ENCODE peak calls at places on chromosomes 16 and 17, in five cellular contexts. O is endothelial cell of umbilical vein; T is naive thymus-derived CD4-positive, alpha-beta T cell; V is fibroblast of lung; D is pancreas. H is an unnamed sample. For H3K36me3 and H3K27me3, the result is how much of the 10 kb centered on the place peaks cover.

GRCh38 chr16:88427376-88427775 is 25.7 kb upstream of the ZFPM1 start:
- DNase-seq in O (no peak), T (no peak), V (no peak), D (no peak), H (no peak)

GRCh38 chr16:83599789-83600462 is 207.9 kb upstream of the HSBP1 start:
- DNase-seq in O (no peak), T (no peak), V (no peak), D (no peak), H (peak)

GRCh38 chr17:77906377-77906871 is 52.1 kb upstream of the TNRC6C start:
- DNase-seq in O (no peak), T (no peak), V (no peak), D (no peak), H (no peak)

GRCh38 chr16:3642397-3643094 is 11.9 kb upstream of the DNASE1 start:
- DNase-seq in O (peak), T (no peak), V (no peak), D (no peak), H (peak)

GRCh38 chr17:16322636-16323035 is 30.6 kb downstream of the CENPV start:
- DNase-seq in O (no peak), T (no peak), V (peak), D (no peak), H (no peak)

GRCh38 chr16:11100239-11100750 is 155.7 kb downstream of the SOCS1 start:
- DNase-seq in O (peak), T (no peak), V (peak), D (no peak), H (peak)

GRCh38 chr17:83099570-83100181 is 20.3 kb downstream of the METRNL start:
- DNase-seq in O (no peak), T (no peak), V (peak), D (peak), H (no peak)

GRCh38 chr17:47717261-47717697 is 15.8 kb upstream of the TBX21 start:
- DNase-seq in O (no peak), T (no peak), V (no peak), D (no peak), H (no peak)

GRCh38 chr17:66447159-66447558 is 144.7 kb downstream of the PRKCA start:
- DNase-seq in O (no peak), T (no peak), V (no peak), D (no peak), H (no peak)

GRCh38 chr17:77373298-77374169 is 232.8 kb downstream of the SEC14L1 start:
- DNase-seq in O (no peak), T (peak), V (no peak), D (no peak), H (no peak)

GRCh38 chr17:61362852-61363600 is 36.6 kb upstream of the TBX2 start:
- DNase-seq in O (no peak), T (no peak), V (no peak), D (no peak), H (no peak)

GRCh38 chr16:15854061-15854460 is 2.8 kb downstream of the MYH11 start:
- DNase-seq in O (no peak), T (no peak), V (no peak), D (no peak), H (no peak)

GRCh38 chr16:75138636-75139035 is 9.7 kb upstream of the ZFP1 start:
- DNase-seq in O (no peak), T (no peak), V (no peak), D (no peak), H (no peak)

GRCh38 chr17:50129946-50130777 is at the start of gene SAMD14:
- DNase-seq in O (peak), T (no peak), V (no peak), D (no peak), H (no peak)

GRCh38 chr16:67528870-67529638 is 425 bp downstream of the RIPOR1 start:
- DNase-seq in O (peak), T (no peak), V (peak), D (no peak), H (no peak)

GRCh38 chr17:42203354-42203753 is 9.1 kb upstream of the GHDC start:
- DNase-seq in O (no peak), T (no peak), V (no peak), D (no peak), H (peak)

GRCh38 chr17:43840814-43841213 is 6.2 kb upstream of the CD300LG start:
- DNase-seq in O (peak), T (no peak), V (peak), D (no peak), H (no peak)

GRCh38 chr16:12146966-12147365 is 170.4 kb downstream of the SNX29 start:
- DNase-seq in O (no peak), T (no peak), V (no peak), D (no peak), H (no peak)

GRCh38 chr16:31253642-31254045 is 6.1 kb upstream of the ITGAM start:
- DNase-seq in O (no peak), T (no peak), V (no peak), D (no peak), H (peak)

GRCh38 chr16:7650446-7650845 is 317.8 kb downstream of the RBFOX1 start:
- DNase-seq in O (no peak), T (no peak), V (no peak), D (no peak), H (no peak)

GRCh38 chr16:72554935-72555334 is 383.0 kb upstream of the PMFBP1 start:
- DNase-seq in O (no peak), T (no peak), V (no peak), D (no peak), H (no peak)

GRCh38 chr16:11973065-11973464 is 3.5 kb upstream of the SNX29 start:
- DNase-seq in O (no peak), T (no peak), V (no peak), D (no peak), H (no peak)

GRCh38 chr17:7742729-7743128 is 25.2 kb downstream of the DNAH2 start:
- DNase-seq in O (no peak), T (no peak), V (no peak), D (no peak), H (no peak)

GRCh38 chr17:71107136-71107535 is 937.8 kb downstream of the KCNJ2 start:
- DNase-seq in O (no peak), T (no peak), V (no peak), D (no peak), H (no peak)

GRCh38 chr17:49379926-49380325 is 17.9 kb upstream of the ZNF652 start:
- DNase-seq in O (no peak), T (no peak), V (no peak), D (no peak), H (no peak)

GRCh38 chr16:5928476-5929055 is 831.0 kb upstream of the EEF2KMT start:
- DNase-seq in O (no peak), T (no peak), V (no peak), D (no peak), H (no peak)

GRCh38 chr17:66494023-66494803 is 191.8 kb downstream of the PRKCA start:
- DNase-seq in O (peak), T (peak), V (peak), D (no peak), H (no peak)

GRCh38 chr17:57818066-57818465 is 31.8 kb downstream of the MRPS23 start:
- DNase-seq in O (no peak), T (no peak), V (no peak), D (no peak), H (no peak)

GRCh38 chr16:47907109-47907508 is 248.7 kb downstream of the ABCC12 start:
- DNase-seq in O (no peak), T (no peak), V (no peak), D (no peak), H (no peak)

GRCh38 chr17:47816111-47816735 is 5.4 kb downstream of the OSBPL7 start:
- DNase-seq in O (no peak), T (no peak), V (no peak), D (no peak), H (no peak)

GRCh38 chr16:63787014-63787413 is 1334.8 kb downstream of the CDH11 start:
- DNase-seq in O (no peak), T (no peak), V (peak), D (no peak), H (no peak)

GRCh38 chr17:56543280-56543679 is 50.2 kb upstream of the NOG start:
- DNase-seq in O (no peak), T (no peak), V (no peak), D (no peak), H (no peak)

GRCh38 chr17:82596837-82597672 is 51.2 kb downstream of the WDR45B start:
- DNase-seq in O (no peak), T (no peak), V (no peak), D (no peak), H (no peak)

GRCh38 chr16:73147958-73148357 is 100.0 kb upstream of the ZFHX3 start:
- DNase-seq in O (no peak), T (no peak), V (no peak), D (no peak), H (no peak)

GRCh38 chr16:19075511-19075910 is 8.1 kb downstream of the COQ7 start:
- DNase-seq in O (no peak), T (no peak), V (no peak), D (no peak), H (no peak)

GRCh38 chr16:19073344-19073743 is 5.9 kb downstream of the COQ7 start:
- DNase-seq in O (no peak), T (no peak), V (no peak), D (no peak), H (no peak)

GRCh38 chr16:19077879-19078278 is 10.5 kb downstream of the COQ7 start:
- DNase-seq in O (no peak), T (no peak), V (no peak), D (no peak), H (no peak)

GRCh38 chr16:19071811-19072777 is 4.7 kb downstream of the COQ7 start:
- DNase-seq in O (peak), T (peak), V (peak), D (peak), H (peak)

GRCh38 chr16:19073863-19074262 is 6.4 kb downstream of the COQ7 start:
- DNase-seq in O (no peak), T (no peak), V (no peak), D (no peak), H (no peak)
- H3K36me3 ChIP-seq in O (under half), T (under half), V (under half), D (under half), H (under half)

GRCh38 chr17:45896803-45897693 is 2.7 kb downstream of the MAPT start:
- DNase-seq in O (no peak), T (no peak), V (no peak), D (no peak), H (no peak)

GRCh38 chr17:45894022-45894784 is at the start of gene MAPT:
- DNase-seq in O (peak), T (peak), V (peak), D (peak), H (peak)

GRCh38 chr17:45893725-45894021 is 681 bp upstream of the MAPT start:
- DNase-seq in O (no peak), T (no peak), V (no peak), D (no peak), H (no peak)

GRCh38 chr17:45895304-45895968 is 1.1 kb downstream of the MAPT start:
- DNase-seq in O (peak), T (peak), V (peak), D (no peak), H (no peak)

GRCh38 chr17:45895969-45896793 is 1.8 kb downstream of the MAPT start:
- DNase-seq in O (no peak), T (no peak), V (no peak), D (no peak), H (no peak)
- H3K27me3 ChIP-seq in O (under half), T (under half), V (under half), D (under half), H (under half)

GRCh38 chr16:19715566-19715965 is 2.5 kb downstream of the KNOP1 start:
- DNase-seq in O (no peak), T (no peak), V (no peak), D (no peak), H (no peak)

GRCh38 chr16:19711643-19712042 is 6.4 kb downstream of the KNOP1 start:
- DNase-seq in O (no peak), T (no peak), V (no peak), D (no peak), H (no peak)

GRCh38 chr16:19716183-19716582 is 1.8 kb downstream of the KNOP1 start:
- DNase-seq in O (no peak), T (no peak), V (no peak), D (no peak), H (peak)

GRCh38 chr16:19712418-19713058 is 5.5 kb downstream of the KNOP1 start:
- DNase-seq in O (no peak), T (no peak), V (no peak), D (no peak), H (no peak)

GRCh38 chr16:19713697-19714096 is 4.3 kb downstream of the KNOP1 start:
- DNase-seq in O (no peak), T (no peak), V (no peak), D (no peak), H (no peak)
- H3K36me3 ChIP-seq in O (under half), T (half or more), V (under half), D (under half), H (under half)

GRCh38 chr17:37742114-37742761 is 2.6 kb downstream of the HNF1B start:
- DNase-seq in O (peak), T (peak), V (peak), D (no peak), H (peak)
- H3K27me3 ChIP-seq in O (half or more), T (under half), V (half or more), D (under half), H (under half)

DNA sequence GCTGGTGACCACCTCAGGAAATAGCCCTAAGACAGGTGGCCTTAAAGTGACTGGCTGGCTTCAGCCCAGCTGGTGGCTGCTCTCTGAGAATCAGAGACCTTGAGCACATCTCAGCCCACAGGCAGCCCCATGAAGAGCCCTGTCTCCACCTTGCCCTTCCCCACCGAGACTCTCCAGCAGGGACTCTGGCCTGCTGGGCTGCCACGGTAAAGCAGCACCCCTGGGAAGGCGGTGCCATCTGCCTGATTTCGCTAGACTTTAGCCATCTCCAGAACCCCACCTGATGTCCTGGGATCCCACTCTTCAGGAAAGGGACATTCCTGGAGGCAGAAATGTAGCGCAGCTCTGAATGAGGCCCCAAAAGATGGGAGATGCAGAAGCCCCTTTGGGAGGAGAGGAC is 45.2 kb upstream of the LGALS9 start:
- DNase-seq in O (no peak), T (no peak), V (no peak), D (no peak), H (no peak)
- H3K36me3 ChIP-seq in O (under half), T (under half), V (under half), D (under half), H (under half)

DNA sequence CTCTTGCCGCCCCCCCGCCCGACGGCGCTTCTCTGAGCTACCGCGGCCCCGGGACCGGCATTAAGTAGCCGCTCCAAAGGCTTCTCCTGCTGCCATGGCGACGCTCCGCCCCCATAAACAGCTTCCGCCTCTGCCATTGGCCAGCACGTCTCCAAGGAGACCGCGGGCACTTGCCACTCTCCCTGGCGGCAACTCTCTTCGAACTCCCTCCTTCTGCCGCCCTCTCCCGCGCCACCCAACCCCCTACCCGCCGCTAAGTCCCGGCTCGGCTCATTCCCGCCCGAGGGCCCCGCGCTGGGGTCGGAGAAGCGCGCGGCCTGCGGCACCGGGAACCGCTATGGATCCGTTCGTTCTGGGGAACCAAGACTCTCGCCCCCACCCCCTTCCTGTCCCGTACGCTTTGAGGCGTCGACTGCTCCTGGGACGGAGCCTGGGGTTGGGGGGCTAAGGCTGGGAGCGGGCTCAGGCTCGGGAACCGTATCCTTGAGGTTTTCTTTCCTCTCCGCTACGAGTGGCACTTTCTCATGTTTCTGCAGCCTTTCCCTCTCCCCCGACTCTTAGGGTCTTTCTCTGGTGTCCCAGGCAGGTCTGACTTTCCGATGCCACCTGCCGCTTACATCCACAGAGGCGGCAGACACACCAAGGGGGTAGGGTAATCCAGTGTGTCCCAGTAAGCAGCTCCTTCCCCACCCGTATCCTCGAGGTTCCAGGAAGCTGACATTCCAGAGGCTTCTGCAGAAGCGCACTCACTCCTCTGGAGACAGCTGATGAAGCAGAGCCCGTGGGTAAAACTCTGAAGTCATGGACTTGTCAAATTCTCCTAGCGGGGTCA is at the start of gene FOXJ1:
- DNase-seq in O (peak), T (peak), V (peak), D (peak), H (peak)
- H3K27me3 ChIP-seq in O (under half), T (under half), V (under half), D (under half), H (under half)

GRCh38 chr17:80284631-80285030 is 24.0 kb downstream of the RNF213 start:
- DNase-seq in O (no peak), T (no peak), V (no peak), D (no peak), H (no peak)
- H3K36me3 ChIP-seq in O (under half), T (half or more), V (under half), D (under half), H (under half)